ENCODE peak calls at places on chromosomes 12 and 14, in five cellular contexts. One of them, this sample, is unnamed.
A peak's percentile ranks its signal among the peaks of the same experiment; 100 is the strongest.

GRCh38 chr12:109719123-109720022 is 5.7 kb downstream of the FAM222A start:
- DNase-seq in colonic mucosa: no peak
- DNase-seq in tibial nerve: no peak
- DNase-seq in mucosa of descending colon: no peak
- DNase-seq in cardiac muscle cell: no peak
- DNase-seq in this sample: no peak

GRCh38 chr12:107236824-107237467 is 143.6 kb upstream of the CRY1 start:
- DNase-seq in mucosa of descending colon: no peak
- DNase-seq in colonic mucosa: no peak
- DNase-seq in tibial nerve: no peak
- DNase-seq in cardiac muscle cell: no peak
- DNase-seq in this sample: no peak

GRCh38 chr12:102960766-102961487 is 3.5 kb downstream of the ASCL1 start:
- DNase-seq in colonic mucosa: no peak
- DNase-seq in mucosa of descending colon: no peak
- DNase-seq in tibial nerve: no peak
- DNase-seq in cardiac muscle cell: peak; percentile 21
- DNase-seq in this sample: no peak

GRCh38 chr12:6821674-6822433 is at the start of gene GPR162:
- DNase-seq in colonic mucosa: no peak
- DNase-seq in tibial nerve: no peak
- DNase-seq in cardiac muscle cell: peak; percentile 86
- DNase-seq in mucosa of descending colon: peak; percentile 33
- DNase-seq in this sample: no peak

GRCh38 chr12:31832740-31833540 is 104.1 kb upstream of the AMN1 start:
- DNase-seq in mucosa of descending colon: peak; percentile 10
- DNase-seq in tibial nerve: no peak
- DNase-seq in cardiac muscle cell: no peak
- DNase-seq in colonic mucosa: no peak
- DNase-seq in this sample: no peak

GRCh38 chr12:110270125-110270962 is 10.7 kb upstream of the ATP2A2 start:
- DNase-seq in mucosa of descending colon: peak; percentile 38
- DNase-seq in cardiac muscle cell: peak; percentile 62
- DNase-seq in tibial nerve: no peak
- DNase-seq in colonic mucosa: no peak
- DNase-seq in this sample: peak; percentile 81

GRCh38 chr12:88310069-88310468 is 168.0 kb downstream of the TMTC3 start:
- DNase-seq in tibial nerve: no peak
- DNase-seq in colonic mucosa: no peak
- DNase-seq in mucosa of descending colon: no peak
- DNase-seq in cardiac muscle cell: peak; percentile 15
- DNase-seq in this sample: peak; percentile 98

GRCh38 chr12:6340745-6341438 is 984 bp downstream of the TNFRSF1A start:
- DNase-seq in colonic mucosa: no peak
- DNase-seq in mucosa of descending colon: no peak
- DNase-seq in cardiac muscle cell: no peak
- DNase-seq in tibial nerve: no peak
- DNase-seq in this sample: no peak

GRCh38 chr12:53220857-53221202 is 11.2 kb downstream of the RARG start:
- DNase-seq in cardiac muscle cell: peak; percentile 98
- DNase-seq in colonic mucosa: peak; percentile 94
- DNase-seq in mucosa of descending colon: peak; percentile 92
- DNase-seq in tibial nerve: peak; percentile 82
- DNase-seq in this sample: peak; percentile 89

GRCh38 chr12:53222170-53223005 is 9.6 kb downstream of the RARG start:
- DNase-seq in colonic mucosa: no peak
- DNase-seq in mucosa of descending colon: no peak
- DNase-seq in cardiac muscle cell: no peak
- DNase-seq in tibial nerve: no peak
- DNase-seq in this sample: peak; percentile 46

GRCh38 chr12:53223006-53223305 is 9.1 kb downstream of the RARG start:
- DNase-seq in tibial nerve: no peak
- DNase-seq in colonic mucosa: no peak
- DNase-seq in mucosa of descending colon: no peak
- DNase-seq in cardiac muscle cell: no peak
- DNase-seq in this sample: no peak

GRCh38 chr12:53219956-53220856 is 11.8 kb downstream of the RARG start:
- DNase-seq in mucosa of descending colon: peak; percentile 86
- DNase-seq in colonic mucosa: peak; percentile 80
- DNase-seq in tibial nerve: peak; percentile 42
- DNase-seq in cardiac muscle cell: peak; percentile 81
- DNase-seq in this sample: peak; percentile 80

GRCh38 chr12:53221203-53222076 is 10.6 kb downstream of the RARG start:
- DNase-seq in tibial nerve: peak; percentile 39
- DNase-seq in cardiac muscle cell: peak; percentile 85
- DNase-seq in colonic mucosa: peak; percentile 81
- DNase-seq in mucosa of descending colon: peak; percentile 79
- DNase-seq in this sample: peak; percentile 30
- TF ChIP-seq CTCF in tibial nerve: peak; percentile 29
- TF ChIP-seq CTCF in cardiac muscle cell: peak; percentile 32
- TF ChIP-seq CTCF in colonic mucosa: no peak
- TF ChIP-seq CTCF in mucosa of descending colon: no peak
- TF ChIP-seq CTCF in this sample: no peak

GRCh38 chr12:57135487-57135886 is 7.2 kb downstream of the LRP1 start:
- DNase-seq in cardiac muscle cell: no peak
- DNase-seq in colonic mucosa: no peak
- DNase-seq in tibial nerve: no peak
- DNase-seq in mucosa of descending colon: no peak
- DNase-seq in this sample: peak; percentile 80
- H3K4me3 ChIP-seq in cardiac muscle cell: no peak overlapping the region
- H3K4me3 ChIP-seq in colonic mucosa: no peak overlapping the region
- H3K4me3 ChIP-seq in tibial nerve: no peak overlapping the region
- H3K4me3 ChIP-seq in mucosa of descending colon: no peak overlapping the region
- H3K4me3 ChIP-seq in this sample: peak overlapping the region; percentile 29

GRCh38 chr12:46936042-46936441 is 110.2 kb upstream of the SLC38A4 start:
- DNase-seq in cardiac muscle cell: no peak
- DNase-seq in colonic mucosa: no peak
- DNase-seq in mucosa of descending colon: no peak
- DNase-seq in tibial nerve: no peak
- DNase-seq in this sample: no peak

GRCh38 chr12:46934374-46935111 is 108.7 kb upstream of the SLC38A4 start:
- DNase-seq in mucosa of descending colon: no peak
- DNase-seq in tibial nerve: no peak
- DNase-seq in cardiac muscle cell: no peak
- DNase-seq in colonic mucosa: no peak
- DNase-seq in this sample: no peak

GRCh38 chr12:46930101-46930500 is 104.3 kb upstream of the SLC38A4 start:
- DNase-seq in tibial nerve: no peak
- DNase-seq in colonic mucosa: no peak
- DNase-seq in cardiac muscle cell: no peak
- DNase-seq in mucosa of descending colon: no peak
- DNase-seq in this sample: no peak

GRCh38 chr12:46935448-46935847 is 109.7 kb upstream of the SLC38A4 start:
- DNase-seq in mucosa of descending colon: no peak
- DNase-seq in tibial nerve: no peak
- DNase-seq in colonic mucosa: no peak
- DNase-seq in cardiac muscle cell: no peak
- DNase-seq in this sample: no peak

GRCh38 chr12:46933947-46934346 is 108.2 kb upstream of the SLC38A4 start:
- DNase-seq in tibial nerve: no peak
- DNase-seq in cardiac muscle cell: peak; percentile 40
- DNase-seq in mucosa of descending colon: peak; percentile 43
- DNase-seq in colonic mucosa: no peak
- DNase-seq in this sample: peak; percentile 76
- TF ChIP-seq CTCF in tibial nerve: peak; percentile 32
- TF ChIP-seq CTCF in cardiac muscle cell: peak; percentile 63
- TF ChIP-seq CTCF in mucosa of descending colon: no peak
- TF ChIP-seq CTCF in colonic mucosa: peak; percentile 34
- TF ChIP-seq CTCF in this sample: peak; percentile 68

DNA sequence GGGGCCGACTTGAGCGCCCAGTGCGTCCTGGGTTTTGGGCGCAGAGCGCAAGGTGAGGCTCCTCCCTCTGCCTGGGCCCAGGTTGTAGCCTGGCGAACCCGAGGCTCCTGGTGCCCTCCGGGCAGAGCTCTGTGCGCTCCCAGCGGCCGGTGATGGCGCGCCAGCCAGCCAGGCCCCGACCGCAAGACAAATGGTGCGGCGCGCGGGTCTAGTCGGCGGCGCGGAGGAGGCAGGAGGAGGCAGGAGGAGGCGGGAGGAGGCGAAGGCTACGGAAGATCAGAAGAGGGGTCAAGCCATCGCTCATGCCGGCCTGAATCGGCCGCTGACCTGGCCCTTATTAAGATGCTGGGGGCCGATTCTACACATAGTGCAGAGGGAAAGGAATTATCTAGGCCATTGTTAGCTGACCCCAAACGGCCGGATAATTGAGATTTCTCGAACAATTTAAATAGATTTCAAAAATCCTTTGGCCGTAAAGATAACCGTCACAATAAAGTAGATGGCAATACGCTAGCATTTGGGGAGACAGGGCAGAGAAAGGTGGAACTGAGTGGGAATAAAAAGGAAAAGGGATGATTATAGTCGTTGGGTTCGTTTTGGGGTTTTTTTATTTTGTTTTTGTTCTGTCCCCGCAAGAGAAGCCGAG is 2.8 kb downstream of the TBX5 start:
- DNase-seq in tibial nerve: no peak
- DNase-seq in mucosa of descending colon: no peak
- DNase-seq in colonic mucosa: no peak
- DNase-seq in cardiac muscle cell: peak; percentile 84
- DNase-seq in this sample: peak; percentile 64
- H3K4me3 ChIP-seq in tibial nerve: no peak overlapping the region
- H3K4me3 ChIP-seq in mucosa of descending colon: no peak overlapping the region
- H3K4me3 ChIP-seq in colonic mucosa: no peak overlapping the region
- H3K4me3 ChIP-seq in cardiac muscle cell: peak overlapping the region; percentile 97
- H3K4me3 ChIP-seq in this sample: peak overlapping the region; percentile 65

GRCh38 chr14:25113394-25113793 is 63.4 kb upstream of the STXBP6 start:
- DNase-seq in cardiac muscle cell: no peak
- DNase-seq in mucosa of descending colon: no peak
- DNase-seq in colonic mucosa: no peak
- DNase-seq in tibial nerve: no peak
- DNase-seq in this sample: no peak
- TF ChIP-seq CTCF in cardiac muscle cell: no peak
- TF ChIP-seq CTCF in mucosa of descending colon: no peak
- TF ChIP-seq CTCF in colonic mucosa: no peak
- TF ChIP-seq CTCF in tibial nerve: no peak
- TF ChIP-seq CTCF in this sample: no peak

DNA sequence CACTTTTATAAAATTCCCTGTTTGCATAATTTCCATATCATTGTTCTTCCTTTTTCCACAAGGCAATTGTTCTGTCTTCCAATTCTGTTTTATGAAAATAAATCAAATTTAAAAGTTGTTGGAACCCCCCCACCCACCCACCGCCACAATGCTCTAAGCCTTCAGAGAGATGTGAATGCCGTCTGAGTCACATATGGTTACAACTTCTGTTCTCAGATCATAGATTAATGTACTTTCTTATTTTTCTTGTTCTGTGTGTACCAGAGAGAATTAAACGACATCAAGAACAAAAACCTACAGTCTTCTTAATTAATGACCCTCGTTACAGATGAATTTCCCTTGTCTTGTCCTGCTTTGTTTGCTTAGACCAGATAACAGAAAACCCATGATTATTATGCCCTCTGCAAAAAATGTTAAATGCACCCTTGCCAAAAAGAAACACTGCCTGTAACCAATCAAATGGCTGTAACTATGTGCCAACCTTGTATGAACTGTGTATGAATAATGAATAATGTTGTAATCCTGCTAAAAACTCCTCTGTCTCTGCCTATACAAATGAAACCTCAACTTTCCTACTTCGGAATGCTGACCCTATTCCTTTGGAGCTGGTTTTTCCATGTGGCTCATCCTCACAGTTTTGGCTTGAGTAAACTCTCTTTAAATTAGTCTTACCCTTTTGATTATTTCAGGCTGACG is 14.0 kb downstream of the OR6S1 start:
- DNase-seq in tibial nerve: no peak
- DNase-seq in mucosa of descending colon: no peak
- DNase-seq in cardiac muscle cell: no peak
- DNase-seq in colonic mucosa: no peak
- DNase-seq in this sample: no peak
- H3K4me3 ChIP-seq in tibial nerve: no peak overlapping the region
- H3K4me3 ChIP-seq in mucosa of descending colon: no peak overlapping the region
- H3K4me3 ChIP-seq in cardiac muscle cell: no peak overlapping the region
- H3K4me3 ChIP-seq in colonic mucosa: no peak overlapping the region
- H3K4me3 ChIP-seq in this sample: no peak overlapping the region